ENCODE peak calls at places on chromosomes 11 and 22, in five cellular contexts. Z, F, T, A and V are unnamed samples.
A peak's percentile ranks its signal among the peaks of the same experiment; 100 is the strongest.

GRCh38 chr22:41660416-41660815 is 28.3 kb downstream of the SNU13 start:
- DNase-seq in Z (no peak), F (peak; percentile 14), T (no peak), A (no peak), V (no peak)

GRCh38 chr11:64843971-64844329 is 503 bp downstream of the CDC42BPG start:
- DNase-seq in Z (no peak), F (no peak), T (no peak), A (no peak), V (no peak)

GRCh38 chr11:65776710-65777141 is 4.0 kb downstream of the AP5B1 start:
- DNase-seq in Z (no peak), F (no peak), T (no peak), A (no peak), V (no peak)

GRCh38 chr22:31139066-31139465 is 1.2 kb downstream of the PLA2G3 start:
- DNase-seq in Z (no peak), F (no peak), T (no peak), A (no peak), V (no peak)

GRCh38 chr22:26756675-26757293 is 99.4 kb downstream of the MIAT start:
- DNase-seq in Z (peak; percentile 73), F (peak; percentile 82), T (no peak), A (no peak), V (no peak)

GRCh38 chr11:117457031-117457785 is 129.6 kb downstream of the CEP164 start:
- DNase-seq in Z (no peak), F (no peak), T (no peak), A (no peak), V (no peak)

GRCh38 chr11:30917859-30918478 is 331.8 kb upstream of the MPPED2 start:
- DNase-seq in Z (no peak), F (peak; percentile 35), T (peak; percentile 40), A (no peak), V (no peak)

GRCh38 chr22:25404923-25405853 is 159.3 kb upstream of the GRK3 start:
- DNase-seq in Z (no peak), F (peak; percentile 83), T (peak; percentile 13), A (no peak), V (no peak)

GRCh38 chr11:116171271-116172140 is 601.3 kb downstream of the BUD13 start:
- DNase-seq in Z (no peak), F (no peak), T (no peak), A (no peak), V (peak; percentile 26)

GRCh38 chr11:1856306-1857005 is 3.6 kb downstream of the LSP1 start:
- DNase-seq in Z (no peak), F (no peak), T (no peak), A (no peak), V (no peak)

GRCh38 chr11:2558402-2558801 is 113.6 kb downstream of the KCNQ1 start:
- DNase-seq in Z (no peak), F (no peak), T (no peak), A (no peak), V (no peak)

GRCh38 chr11:8311366-8311765 is 47.7 kb upstream of the LMO1 start:
- DNase-seq in Z (no peak), F (no peak), T (no peak), A (no peak), V (no peak)

GRCh38 chr11:17525570-17525969 is 18.6 kb downstream of the USH1C start:
- DNase-seq in Z (no peak), F (no peak), T (no peak), A (no peak), V (no peak)

GRCh38 chr11:83272627-83273026 is 13.5 kb downstream of the CCDC90B start:
- DNase-seq in Z (no peak), F (no peak), T (no peak), A (no peak), V (no peak)

GRCh38 chr22:49208003-49208402 is 619.7 kb downstream of the BRD1 start:
- DNase-seq in Z (peak; percentile 1), F (no peak), T (no peak), A (no peak), V (peak; percentile 7)

GRCh38 chr22:43159484-43160178 is 8.3 kb downstream of the TSPO start:
- DNase-seq in Z (peak; percentile 69), F (peak; percentile 29), T (no peak), A (no peak), V (peak; percentile 77)
- TF ChIP-seq ATF2 in Z (no peak), F (no peak), T (no peak), A (no peak), V (no peak)

DNA sequence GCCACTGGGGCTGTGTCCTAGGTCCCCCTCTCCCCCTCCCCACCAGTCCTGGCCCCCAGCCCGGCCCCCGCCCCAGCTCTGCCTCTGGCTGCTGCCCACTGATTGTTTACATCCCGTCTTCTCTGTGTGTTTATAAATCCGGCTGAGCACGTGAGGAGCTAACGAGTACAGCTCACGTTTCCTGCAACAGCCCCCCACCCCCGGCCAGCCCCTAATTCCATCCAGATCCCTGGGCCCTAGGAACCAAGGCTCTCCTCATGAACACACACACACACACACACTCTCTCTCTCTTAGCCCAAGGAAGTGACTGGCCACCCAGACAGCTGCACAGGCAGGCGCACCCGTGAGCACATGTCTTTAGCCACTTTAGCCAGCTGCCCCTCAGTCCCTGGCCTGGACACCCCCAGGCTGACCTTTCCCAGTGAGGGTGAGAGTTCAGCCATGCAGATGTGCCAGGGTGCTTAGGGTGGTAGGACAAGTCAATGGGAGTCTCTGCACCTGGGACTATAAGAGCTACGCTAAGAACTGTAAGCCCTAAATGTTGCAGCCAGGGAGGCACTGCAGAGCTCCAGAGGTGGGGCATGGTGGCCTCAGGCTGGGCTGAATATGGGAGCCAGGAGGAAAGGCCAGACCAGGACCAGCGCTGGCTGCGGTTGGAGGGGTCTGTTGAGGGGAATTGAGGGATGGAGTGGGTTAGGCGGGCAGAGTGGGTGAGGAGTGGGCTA is 2.9 kb downstream of the CLCF1 start:
- DNase-seq in Z (no peak), F (no peak), T (no peak), A (no peak), V (no peak)
- TF ChIP-seq ATF2 in Z (no peak), F (no peak), T (no peak), A (no peak), V (no peak)

GRCh38 chr11:75462117-75462653 is 29.2 kb upstream of the KLHL35 start:
- DNase-seq in Z (peak; percentile 30), F (no peak), T (no peak), A (no peak), V (peak; percentile 44)
- TF ChIP-seq ATF2 in Z (no peak), F (no peak), T (no peak), A (no peak), V (peak; percentile 29)

DNA sequence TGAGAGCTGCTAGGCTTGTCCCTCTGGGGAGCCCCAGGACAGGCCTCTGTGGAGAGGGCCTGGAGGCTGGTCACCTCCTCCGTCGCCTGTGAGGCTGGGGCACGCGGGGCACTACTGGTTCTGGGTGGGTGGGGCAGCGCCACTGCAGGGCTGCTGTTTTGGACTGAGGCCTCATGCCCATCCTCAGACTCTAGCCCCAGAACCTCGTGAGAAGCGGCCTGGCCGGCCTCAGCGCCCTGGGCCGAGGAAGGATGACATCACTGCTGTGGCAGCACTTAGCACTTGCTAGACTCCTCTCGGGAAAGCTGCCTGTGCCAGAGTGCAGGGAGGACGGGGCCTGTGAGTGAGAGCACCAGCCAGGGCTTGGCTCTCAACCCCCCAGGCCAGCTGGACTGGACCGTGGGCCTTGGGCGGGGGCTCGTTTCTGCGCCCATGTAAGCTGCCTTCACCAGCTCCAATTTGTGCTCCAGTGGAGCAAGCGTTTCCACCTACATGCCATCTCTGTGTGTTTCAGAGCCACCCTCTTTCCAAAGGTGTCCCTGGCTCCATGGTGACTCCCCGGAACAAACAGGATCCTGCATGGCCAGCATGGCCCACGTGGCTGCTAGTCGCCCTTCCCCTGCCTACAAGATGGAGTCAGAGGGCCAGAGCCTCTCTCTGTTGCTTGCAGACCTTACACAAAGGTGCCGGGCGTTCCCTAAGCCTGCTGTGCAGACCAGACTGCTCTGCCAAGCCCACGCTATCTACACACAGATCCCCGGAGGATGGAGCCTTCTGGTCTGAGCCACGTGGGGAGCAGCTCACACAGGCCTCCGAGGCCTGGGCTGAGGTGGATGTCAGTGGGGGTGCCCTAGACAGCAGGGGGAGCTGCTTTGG is 102.9 kb downstream of the CTTN start:
- DNase-seq in Z (no peak), F (no peak), T (no peak), A (no peak), V (no peak)
- TF ChIP-seq ATF2 in Z (no peak), F (no peak), T (no peak), A (no peak), V (no peak)

DNA sequence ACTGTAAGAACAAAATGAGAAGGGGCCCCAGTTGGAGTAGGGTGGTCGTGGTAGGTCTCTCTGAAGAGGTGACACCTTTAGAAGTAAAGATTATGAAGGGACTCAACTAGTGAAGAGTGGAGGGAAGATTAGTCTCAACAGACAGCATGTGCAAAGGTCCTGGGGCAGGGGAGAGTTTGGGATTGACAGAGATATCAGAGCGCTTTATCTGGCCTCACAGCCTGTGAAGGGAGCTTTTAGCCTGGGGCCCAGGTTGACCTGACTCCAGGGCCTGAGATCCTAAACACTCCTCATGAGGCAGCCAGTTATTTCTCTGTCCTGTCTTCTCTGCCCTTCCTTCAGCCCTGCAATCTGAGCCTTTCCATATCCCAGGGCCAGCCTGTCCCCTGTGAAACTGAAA is 16.2 kb downstream of the FGF3 start:
- DNase-seq in Z (no peak), F (no peak), T (no peak), A (no peak), V (no peak)
- TF ChIP-seq ATF2 in Z (no peak), F (no peak), T (no peak), A (no peak), V (no peak)

GRCh38 chr11:35029979-35030378 is 109.0 kb upstream of the CD44 start:
- DNase-seq in Z (no peak), F (peak; percentile 47), T (no peak), A (peak; percentile 81), V (no peak)
- TF ChIP-seq ATF2 in Z (no peak), F (no peak), T (no peak), A (peak; percentile 90), V (no peak)